ENCODE peak calls at places on chromosomes 2 and 18, in four cellular contexts. P is NCI-H82, G is HCT116, F is breast epithelium. S is an unnamed sample.

GRCh38 chr2:36530178-36530982 is 67.6 kb downstream of the FEZ2 start:
- DNase-seq in P (no peak), G (no peak), F (no peak), S (no peak)

GRCh38 chr2:12202702-12203101 is 456.3 kb downstream of the LPIN1 start:
- DNase-seq in P (no peak), G (no peak), F (no peak), S (no peak)

GRCh38 chr2:120434487-120434886 is 88.6 kb downstream of the INHBB start:
- DNase-seq in P (no peak), G (no peak), F (no peak), S (no peak)

GRCh38 chr18:79884296-79884962 is 67.0 kb downstream of the SLC66A2 start:
- DNase-seq in P (no peak), G (no peak), F (no peak), S (no peak)

GRCh38 chr18:9066817-9067306 is 35.6 kb upstream of the NDUFV2 start:
- DNase-seq in P (no peak), G (no peak), F (no peak), S (no peak)

GRCh38 chr2:36079793-36080192 is 275.8 kb upstream of the CRIM1 start:
- DNase-seq in P (no peak), G (no peak), F (no peak), S (no peak)

GRCh38 chr2:156657809-156658208 is 221.6 kb downstream of the GPD2 start:
- DNase-seq in P (no peak), G (no peak), F (no peak), S (no peak)

GRCh38 chr2:174901075-174901474 is 104.1 kb downstream of the CHN1 start:
- DNase-seq in P (peak; percentile 85), G (no peak), F (no peak), S (peak; percentile 26)

GRCh38 chr2:36820942-36821605 is 124.6 kb downstream of the VIT start:
- DNase-seq in P (no peak), G (no peak), F (no peak), S (no peak)

GRCh38 chr2:25042321-25043240 is 705 bp downstream of the EFR3B start:
- DNase-seq in P (peak; percentile 60), G (no peak), F (no peak), S (peak; percentile 47)

GRCh38 chr18:12520442-12520992 is 112.8 kb downstream of the PRELID3A start:
- DNase-seq in P (peak; percentile 61), G (no peak), F (no peak), S (no peak)

GRCh38 chr18:35641467-35641866 is 59.9 kb downstream of the GALNT1 start:
- DNase-seq in P (no peak), G (no peak), F (no peak), S (no peak)

GRCh38 chr2:170869036-170869435 is 52.3 kb downstream of the GAD1 start:
- DNase-seq in P (no peak), G (no peak), F (no peak), S (no peak)

GRCh38 chr18:44556296-44556695 is 124.4 kb upstream of the SETBP1 start:
- DNase-seq in P (no peak), G (no peak), F (no peak), S (no peak)

GRCh38 chr2:6946722-6947121 is 29.5 kb downstream of the RNF144A start:
- DNase-seq in P (no peak), G (no peak), F (no peak), S (no peak)

GRCh38 chr2:226691265-226691664 is 108.4 kb downstream of the IRS1 start:
- DNase-seq in P (peak; percentile 7), G (no peak), F (no peak), S (no peak)

GRCh38 chr2:152062130-152063091 is 36.4 kb downstream of the CACNB4 start:
- DNase-seq in P (peak; percentile 60), G (no peak), F (no peak), S (no peak)

GRCh38 chr2:239762106-239762505 is 263.0 kb downstream of the NDUFA10 start:
- DNase-seq in P (no peak), G (no peak), F (no peak), S (no peak)

GRCh38 chr2:134284119-134284670 is 30.3 kb downstream of the MGAT5 start:
- DNase-seq in P (no peak), G (no peak), F (no peak), S (no peak)

GRCh38 chr2:26848336-26849055 is 564 bp downstream of the DPYSL5 start:
- DNase-seq in P (peak; percentile 81), G (no peak), F (no peak), S (peak; percentile 77)

GRCh38 chr2:237547841-237548416 is 18.4 kb upstream of the PRLH start:
- DNase-seq in P (no peak), G (no peak), F (no peak), S (no peak)

GRCh38 chr2:25187729-25188350 is 19.5 kb upstream of the POMC start:
- DNase-seq in P (peak; percentile 62), G (no peak), F (no peak), S (peak; percentile 81)

GRCh38 chr18:7754258-7754657 is 187.1 kb downstream of the PTPRM start:
- DNase-seq in P (no peak), G (no peak), F (no peak), S (no peak)

GRCh38 chr2:96404446-96405373 is 69.1 kb downstream of the NCAPH start:
- DNase-seq in P (peak; percentile 28), G (no peak), F (no peak), S (no peak)

GRCh38 chr2:178676046-178676445 is 131.2 kb downstream of the TTN start:
- DNase-seq in P (no peak), G (no peak), F (no peak), S (no peak)

GRCh38 chr2:177501186-177501585 is 108.6 kb downstream of the AGPS start:
- DNase-seq in P (no peak), G (no peak), F (no peak), S (no peak)